ENCODE peak calls at places on chromosomes 3 and 15, in seven cellular contexts. B is AG08395; W is activated naive CD4-positive, alpha-beta T cell treated with anti-CD3 and anti-CD28 coated beads for 36 hours; S is neural crest cell; U is GM23248; P is AG08396; F is AML-193. E is an unnamed sample.

GRCh38 chr3:13711911-13712650 is 163.2 kb downstream of the FBLN2 start:
- DNase-seq in B (no peak), W (no peak), S (no peak), U (no peak), P (no peak), F (no peak), E (peak; percentile 1)

GRCh38 chr3:66253790-66254620 is 33.2 kb downstream of the SLC25A26 start:
- DNase-seq in B (peak; percentile 40), W (no peak), S (no peak), U (peak; percentile 35), P (no peak), F (peak; percentile 27), E (peak; percentile 56)

GRCh38 chr15:79635149-79635771 is 203.1 kb downstream of the MINAR1 start:
- DNase-seq in B (no peak), W (no peak), S (no peak), U (no peak), P (no peak), F (no peak), E (no peak)

GRCh38 chr15:77369168-77369567 is 50.7 kb downstream of the PEAK1 start:
- DNase-seq in B (no peak), W (no peak), S (no peak), U (peak; percentile 4), P (no peak), F (no peak), E (no peak)

GRCh38 chr15:74384566-74385441 is 17.4 kb upstream of the CYP11A1 start:
- DNase-seq in B (no peak), W (peak; percentile 83), S (no peak), U (peak; percentile 69), P (no peak), F (no peak), E (peak; percentile 18)

GRCh38 chr15:29821416-29822099 is 710 bp downstream of the TJP1 start:
- DNase-seq in B (peak; percentile 75), W (peak; percentile 49), S (peak; percentile 53), U (peak; percentile 93), P (peak; percentile 82), F (no peak), E (peak; percentile 94)

GRCh38 chr3:2661078-2661477 is 449.1 kb downstream of the IL5RA start:
- DNase-seq in B (no peak), W (no peak), S (no peak), U (no peak), P (peak; percentile 19), F (no peak), E (no peak)

GRCh38 chr3:169869484-169870304 is at the start of gene LRRC31:
- DNase-seq in B (no peak), W (no peak), S (no peak), U (no peak), P (no peak), F (no peak), E (peak; percentile 73)

GRCh38 chr15:39174332-39174731 is 406.5 kb upstream of the THBS1 start:
- DNase-seq in B (no peak), W (no peak), S (no peak), U (no peak), P (no peak), F (no peak), E (no peak)

GRCh38 chr15:42890161-42890913 is 30.2 kb downstream of the TTBK2 start:
- DNase-seq in B (peak; percentile 75), W (no peak), S (no peak), U (peak; percentile 64), P (peak; percentile 54), F (no peak), E (no peak)

GRCh38 chr3:64272271-64272670 is 47.0 kb upstream of the PRICKLE2 start:
- DNase-seq in B (no peak), W (no peak), S (no peak), U (no peak), P (no peak), F (no peak), E (no peak)

GRCh38 chr15:27258287-27258686 is 287.3 kb downstream of the GABRG3 start:
- DNase-seq in B (no peak), W (no peak), S (no peak), U (no peak), P (no peak), F (no peak), E (no peak)

GRCh38 chr15:101266034-101266433 is 11.3 kb downstream of the SELENOS start:
- DNase-seq in B (peak; percentile 48), W (no peak), S (no peak), U (peak; percentile 33), P (peak; percentile 35), F (no peak), E (no peak)

GRCh38 chr3:194150252-194150934 is 14.4 kb downstream of the HES1 start:
- DNase-seq in B (no peak), W (no peak), S (no peak), U (no peak), P (no peak), F (no peak), E (peak; percentile 49)

GRCh38 chr15:33215941-33216872 is 21.7 kb upstream of the FMN1 start:
- DNase-seq in B (peak; percentile 27), W (no peak), S (no peak), U (peak; percentile 55), P (peak; percentile 24), F (peak; percentile 33), E (peak; percentile 53)

GRCh38 chr3:126137490-126138130 is 42.8 kb downstream of the ALDH1L1 start:
- DNase-seq in B (no peak), W (no peak), S (no peak), U (no peak), P (no peak), F (no peak), E (no peak)

GRCh38 chr15:20355256-20355868 is 186.2 kb downstream of the GOLGA6L6 start:
- DNase-seq in B (no peak), W (no peak), S (no peak), U (no peak), P (no peak), F (no peak), E (no peak)

GRCh38 chr3:122247825-122248185 is 64.3 kb downstream of the CASR start:
- DNase-seq in B (no peak), W (no peak), S (no peak), U (peak; percentile 11), P (no peak), F (no peak), E (no peak)

GRCh38 chr15:65421360-65422215 is 1.2 kb downstream of the IGDCC4 start:
- DNase-seq in B (no peak), W (peak; percentile 36), S (peak; percentile 62), U (peak; percentile 23), P (peak; percentile 40), F (no peak), E (no peak)

GRCh38 chr15:39145854-39146253 is 435.0 kb upstream of the THBS1 start:
- DNase-seq in B (peak; percentile 8), W (no peak), S (no peak), U (peak; percentile 64), P (no peak), F (no peak), E (no peak)

GRCh38 chr3:27680517-27681246 is 41.4 kb downstream of the EOMES start:
- DNase-seq in B (no peak), W (no peak), S (no peak), U (no peak), P (no peak), F (no peak), E (peak; percentile 1)

GRCh38 chr3:189058071-189058470 is 113.7 kb upstream of the TPRG1 start:
- DNase-seq in B (no peak), W (no peak), S (no peak), U (no peak), P (no peak), F (no peak), E (no peak)

GRCh38 chr3:26264708-26265107 is 357.9 kb upstream of the LRRC3B start:
- DNase-seq in B (no peak), W (no peak), S (no peak), U (no peak), P (no peak), F (no peak), E (no peak)

GRCh38 chr3:194632983-194633348 is 253 bp downstream of the TMEM44 start:
- DNase-seq in B (no peak), W (peak; percentile 24), S (peak; percentile 49), U (peak; percentile 66), P (no peak), F (no peak), E (peak; percentile 43)

GRCh38 chr3:18423401-18424212 is 1.5 kb downstream of the SATB1 start:
- DNase-seq in B (peak; percentile 51), W (peak; percentile 70), S (peak; percentile 29), U (peak; percentile 73), P (peak; percentile 39), F (peak; percentile 42), E (peak; percentile 31)

GRCh38 chr3:88151358-88151757 is 1.6 kb downstream of the C3orf38 start:
- DNase-seq in B (no peak), W (peak; percentile 19), S (no peak), U (peak; percentile 53), P (no peak), F (no peak), E (no peak)

GRCh38 chr3:37477275-37477674 is 302.9 kb upstream of the LRRFIP2 start:
- DNase-seq in B (no peak), W (no peak), S (no peak), U (no peak), P (no peak), F (no peak), E (no peak)

GRCh38 chr3:30259730-30260129 is 346.7 kb upstream of the TGFBR2 start:
- DNase-seq in B (no peak), W (no peak), S (no peak), U (no peak), P (no peak), F (no peak), E (no peak)

GRCh38 chr15:74657846-74658245 is 38.0 kb downstream of the EDC3 start:
- DNase-seq in B (peak; percentile 25), W (no peak), S (no peak), U (peak; percentile 55), P (no peak), F (no peak), E (no peak)

GRCh38 chr3:42192334-42193200 is 73.4 kb downstream of the CCK start:
- DNase-seq in B (peak; percentile 41), W (no peak), S (no peak), U (peak; percentile 29), P (peak; percentile 54), F (peak; percentile 74), E (no peak)

GRCh38 chr15:69405110-69405509 is 9.0 kb upstream of the KIF23 start:
- DNase-seq in B (no peak), W (no peak), S (no peak), U (no peak), P (no peak), F (no peak), E (no peak)

GRCh38 chr15:70469651-70470555 is 293.5 kb downstream of the UACA start:
- DNase-seq in B (no peak), W (no peak), S (no peak), U (no peak), P (no peak), F (no peak), E (no peak)

GRCh38 chr3:55405436-55405835 is 81.7 kb downstream of the WNT5A start:
- DNase-seq in B (no peak), W (peak; percentile 5), S (peak; percentile 16), U (peak; percentile 34), P (no peak), F (peak; percentile 7), E (peak; percentile 3)

GRCh38 chr15:38253448-38253847 is 812 bp downstream of the SPRED1 start:
- DNase-seq in B (no peak), W (peak; percentile 14), S (no peak), U (peak; percentile 84), P (peak; percentile 33), F (no peak), E (peak; percentile 75)

GRCh38 chr3:110576962-110577361 is 494.7 kb upstream of the NECTIN3 start:
- DNase-seq in B (peak; percentile 78), W (no peak), S (no peak), U (peak; percentile 96), P (peak; percentile 54), F (no peak), E (peak; percentile 30)

GRCh38 chr3:142498397-142499180 is 50.8 kb upstream of the XRN1 start:
- DNase-seq in B (no peak), W (no peak), S (no peak), U (no peak), P (no peak), F (no peak), E (no peak)

GRCh38 chr3:38655708-38656300 is 6.3 kb upstream of the SCN5A start:
- DNase-seq in B (no peak), W (peak; percentile 41), S (peak; percentile 43), U (peak; percentile 51), P (no peak), F (peak; percentile 73), E (peak; percentile 8)

GRCh38 chr3:30469125-30469524 is 137.3 kb upstream of the TGFBR2 start:
- DNase-seq in B (no peak), W (no peak), S (no peak), U (no peak), P (no peak), F (no peak), E (no peak)